ENCODE peak calls at places on chromosomes 5 and 9, in four cellular contexts. H is Karpas-422, I is astrocyte, T is neuronal stem cell. L is an unnamed sample.

GRCh38 chr9:126558051-126558665 is 55.6 kb upstream of the LMX1B start:
- DNase-seq in H (peak), I (peak), T (peak), L (peak)

GRCh38 chr5:19406576-19407365 is 581.2 kb downstream of the CDH18 start:
- DNase-seq in H (no peak), I (no peak), T (no peak), L (no peak)

GRCh38 chr5:40616791-40617190 is 62.9 kb upstream of the PTGER4 start:
- DNase-seq in H (no peak), I (no peak), T (no peak), L (no peak)

GRCh38 chr5:157955541-157956172 is 96.7 kb upstream of the CLINT1 start:
- DNase-seq in H (no peak), I (no peak), T (no peak), L (no peak)

GRCh38 chr9:21559402-21560280 is 77.5 kb upstream of the IFNE start:
- DNase-seq in H (no peak), I (peak), T (peak), L (no peak)

GRCh38 chr5:36915653-36916052 is 39.1 kb downstream of the NIPBL start:
- DNase-seq in H (no peak), I (peak), T (no peak), L (no peak)

GRCh38 chr5:140822281-140822629 is 842 bp downstream of the PCDHA5 start:
- DNase-seq in H (no peak), I (no peak), T (no peak), L (no peak)

GRCh38 chr9:28882528-28882927 is 1309.2 kb upstream of the C9orf72 start:
- DNase-seq in H (no peak), I (no peak), T (no peak), L (no peak)

GRCh38 chr5:160369990-160370712 is at the start of gene C1QTNF2:
- DNase-seq in H (no peak), I (peak), T (peak), L (no peak)

GRCh38 chr9:110526426-110526825 is 53.1 kb downstream of the SVEP1 start:
- DNase-seq in H (no peak), I (peak), T (no peak), L (no peak)

GRCh38 chr5:56159521-56159947 is 73.6 kb downstream of the ANKRD55 start:
- DNase-seq in H (no peak), I (peak), T (no peak), L (no peak)

GRCh38 chr9:114914139-114914538 is 16.3 kb downstream of the TNFSF8 start:
- DNase-seq in H (peak), I (no peak), T (no peak), L (no peak)

GRCh38 chr9:108040783-108041182 is 551.2 kb upstream of the KLF4 start:
- DNase-seq in H (no peak), I (peak), T (no peak), L (no peak)

GRCh38 chr5:134662971-134663370 is 14.4 kb downstream of the SEC24A start:
- DNase-seq in H (no peak), I (no peak), T (no peak), L (no peak)

GRCh38 chr5:96093340-96093739 is 131.7 kb upstream of the ELL2 start:
- DNase-seq in H (no peak), I (no peak), T (no peak), L (no peak)

GRCh38 chr5:96091874-96092273 is 130.2 kb upstream of the ELL2 start:
- DNase-seq in H (no peak), I (no peak), T (no peak), L (no peak)

GRCh38 chr5:96094904-96095303 is 133.3 kb upstream of the ELL2 start:
- DNase-seq in H (peak), I (no peak), T (no peak), L (no peak)

GRCh38 chr5:96096724-96097123 is 135.1 kb upstream of the ELL2 start:
- DNase-seq in H (peak), I (no peak), T (no peak), L (no peak)

DNA sequence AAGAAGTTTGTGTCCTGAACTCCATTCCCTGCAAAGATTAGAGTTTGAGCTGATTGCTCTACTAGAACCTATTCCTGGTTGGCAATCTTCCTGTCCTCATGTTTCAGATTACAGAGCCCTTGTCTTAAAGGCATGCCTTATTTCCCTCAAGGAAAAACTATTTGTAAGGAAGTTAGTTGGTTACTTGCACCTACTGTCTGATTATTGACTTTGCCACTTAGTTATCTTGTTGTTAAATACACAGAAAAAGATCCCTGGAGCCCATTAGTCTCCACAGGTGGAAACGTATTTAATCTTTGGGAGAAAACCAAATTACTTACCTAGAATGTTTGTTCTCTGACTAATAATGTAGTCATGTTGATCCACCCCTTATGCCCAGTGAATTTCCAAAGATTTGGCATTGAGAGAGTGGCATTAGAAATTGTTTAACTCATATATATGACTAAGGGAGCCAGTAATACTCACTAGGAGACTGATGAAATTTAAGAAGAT is 132.3 kb upstream of the ELL2 start:
- DNase-seq in H (no peak), I (peak), T (no peak), L (no peak)
- H2AFZ ChIP-seq in H (no peak), I (no peak), T (no peak), L (no peak)

GRCh38 chr5:64505769-64506566 is at the start of gene RGS7BP:
- DNase-seq in H (no peak), I (peak), T (peak), L (no peak)
- H3K9ac ChIP-seq in H (no peak), I (peak), T (peak), L (no peak)

GRCh38 chr9:35748239-35748857 is 680 bp downstream of the GBA2 start:
- DNase-seq in H (peak), I (no peak), T (no peak), L (peak)
- H2AFZ ChIP-seq in H (no peak), I (peak), T (peak), L (peak)

GRCh38 chr5:79612667-79613190 is 488 bp downstream of the TENT2 start:
- DNase-seq in H (peak), I (no peak), T (no peak), L (no peak)

GRCh38 chr5:79617539-79617938 is 5.3 kb downstream of the TENT2 start:
- DNase-seq in H (no peak), I (no peak), T (no peak), L (no peak)

GRCh38 chr5:79611046-79611829 is 1.0 kb upstream of the TENT2 start:
- DNase-seq in H (no peak), I (no peak), T (no peak), L (no peak)

DNA sequence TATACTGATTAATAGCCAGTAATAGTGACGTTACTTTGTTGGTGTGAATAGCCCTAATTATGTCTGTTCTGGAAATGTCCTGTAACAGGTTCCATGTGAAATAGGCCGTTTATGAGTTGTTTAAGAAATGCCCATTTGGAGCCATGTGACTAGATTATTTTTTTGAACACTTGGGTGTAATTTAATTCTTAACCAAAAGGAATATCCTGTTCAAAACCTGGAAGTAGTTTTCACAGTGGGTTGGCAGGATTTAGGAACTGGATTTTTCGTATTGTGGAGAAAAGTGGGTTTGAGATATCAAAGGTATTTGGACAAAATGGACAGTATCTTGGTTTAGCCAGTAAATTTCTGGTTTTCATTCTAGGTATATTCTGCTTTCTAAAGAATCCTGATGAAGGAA is 1.3 kb downstream of the TENT2 start:
- DNase-seq in H (no peak), I (no peak), T (no peak), L (no peak)
- H3K9ac ChIP-seq in H (peak), I (peak), T (no peak), L (peak)

GRCh38 chr5:57940236-57940635 is 457.6 kb upstream of the ACTBL2 start:
- DNase-seq in H (no peak), I (no peak), T (no peak), L (no peak)
- H2AFZ ChIP-seq in H (no peak), I (no peak), T (peak), L (no peak)

GRCh38 chr9:112084907-112085306 is 90.2 kb downstream of the SUSD1 start:
- DNase-seq in H (no peak), I (no peak), T (no peak), L (no peak)

GRCh38 chr9:112078432-112078831 is 96.7 kb downstream of the SUSD1 start:
- DNase-seq in H (no peak), I (no peak), T (no peak), L (no peak)

GRCh38 chr9:112084334-112084733 is 90.8 kb downstream of the SUSD1 start:
- DNase-seq in H (no peak), I (no peak), T (no peak), L (no peak)

GRCh38 chr9:112081918-112082729 is 93.0 kb downstream of the SUSD1 start:
- DNase-seq in H (no peak), I (no peak), T (no peak), L (no peak)

GRCh38 chr9:112080831-112081542 is 94.1 kb downstream of the SUSD1 start:
- DNase-seq in H (no peak), I (no peak), T (no peak), L (no peak)
- H3K9ac ChIP-seq in H (no peak), I (no peak), T (no peak), L (no peak)